ENCODE peak calls at places on chromosomes 12 and 14, in ten cellular contexts. G, O, I, T, C, Y, D, K, A and W are unnamed samples.

GRCh38 chr14:91835920-91836843 is 31.2 kb downstream of the TC2N start:
- DNase-seq in K (peak), C (peak), T (peak), I (peak), A (peak), D (no peak), G (no peak), Y (peak), O (peak), W (peak)

GRCh38 chr14:50801706-50802105 is 29.3 kb downstream of the NIN start:
- DNase-seq in I (no peak), D (peak), G (no peak), Y (no peak), K (no peak), O (no peak), C (no peak), T (no peak), A (no peak), W (no peak)

GRCh38 chr12:130959632-130960031 is 5.9 kb downstream of the ADGRD1 start:
- DNase-seq in D (no peak), I (no peak), A (no peak), C (no peak), T (no peak), Y (no peak), O (no peak), K (no peak), G (no peak), W (no peak)

GRCh38 chr12:64531665-64532334 is 78.5 kb upstream of the RASSF3 start:
- DNase-seq in O (no peak), I (no peak), G (no peak), T (no peak), Y (peak), D (no peak), A (no peak), C (no peak), K (no peak), W (peak)

GRCh38 chr14:101186544-101186943 is 283.0 kb upstream of the RTL1 start:
- DNase-seq in Y (no peak), O (no peak), G (no peak), I (no peak), C (peak), K (no peak), A (no peak), T (no peak), D (no peak), W (no peak)

GRCh38 chr12:4899361-4899760 is 10.3 kb upstream of the KCNA1 start:
- DNase-seq in C (no peak), O (no peak), I (no peak), D (no peak), K (no peak), T (no peak), Y (peak), A (no peak), G (no peak), W (peak)

GRCh38 chr14:100109594-100109955 is 44.4 kb downstream of the EVL start:
- DNase-seq in A (no peak), Y (no peak), T (no peak), D (no peak), K (no peak), C (peak), G (no peak), O (no peak), I (no peak), W (no peak)

GRCh38 chr12:53232641-53233538 is 881 bp upstream of the RARG start:
- DNase-seq in T (no peak), D (peak), G (no peak), Y (no peak), A (peak), C (no peak), O (peak), I (peak), K (no peak), W (peak)

GRCh38 chr14:68293404-68293803 is 473.8 kb downstream of the RAD51B start:
- DNase-seq in O (no peak), C (no peak), G (no peak), Y (peak), I (no peak), T (no peak), K (no peak), D (no peak), A (peak), W (no peak)